ENCODE peak calls at places on chromosomes 2 and 18, in nine cellular contexts. S is HCT116; X is cardiac muscle cell; J is iPS DF 6.9; I is kidney epithelial cell; R is testis; P is K562; K is GM23248; Q is naive thymus-derived CD4-positive, alpha-beta T cell. A is an unnamed sample. For H3K27me3, the result is how much of the 10 kb centered on the place peaks cover.

GRCh38 chr18:49843778-49844625 is 30.7 kb upstream of the ACAA2 start:
- DNase-seq in P (no peak), X (no peak), K (no peak), J (no peak), I (no peak), R (no peak), Q (no peak), S (no peak), A (peak)

GRCh38 chr18:50111398-50111797 is 83.5 kb downstream of the MYO5B start:
- DNase-seq in R (no peak), I (no peak), Q (no peak), X (no peak), P (no peak), J (no peak), K (no peak), S (no peak), A (no peak)

GRCh38 chr2:6724572-6725140 is 141.1 kb downstream of the CMPK2 start:
- DNase-seq in J (no peak), R (no peak), P (no peak), Q (no peak), X (no peak), K (no peak), I (no peak), S (no peak), A (no peak)

GRCh38 chr2:69380072-69380917 is 6.7 kb downstream of the GFPT1 start:
- DNase-seq in K (peak), R (no peak), I (no peak), Q (no peak), X (no peak), S (no peak), P (no peak), J (no peak), A (no peak)

GRCh38 chr2:205989291-205990071 is 96.5 kb downstream of the INO80D start:
- DNase-seq in X (no peak), I (peak), R (no peak), K (peak), Q (no peak), J (no peak), S (no peak), P (no peak), A (no peak)

GRCh38 chr18:43277164-43277600 is at the start of gene SYT4:
- DNase-seq in S (no peak), Q (no peak), I (peak), K (peak), R (peak), J (peak), P (no peak), X (peak), A (peak)

GRCh38 chr2:207530160-207531023 is 630 bp downstream of the CREB1 start:
- DNase-seq in Q (peak), J (no peak), I (no peak), P (peak), K (peak), R (peak), S (no peak), X (peak), A (peak)

GRCh38 chr2:71072492-71072891 is 4.0 kb downstream of the NAGK start:
- DNase-seq in R (no peak), P (no peak), J (no peak), X (no peak), Q (no peak), K (no peak), S (no peak), I (no peak), A (no peak)

GRCh38 chr2:53840580-53840979 is 19.2 kb downstream of the GPR75 start:
- DNase-seq in P (no peak), X (no peak), K (no peak), R (no peak), Q (no peak), S (no peak), I (no peak), J (no peak), A (no peak)

GRCh38 chr18:47530695-47531094 is 279.2 kb upstream of the SKOR2 start:
- DNase-seq in Q (no peak), I (no peak), X (no peak), R (no peak), J (no peak), P (no peak), S (no peak), K (no peak), A (no peak)

GRCh38 chr18:35728676-35729075 is 147.1 kb downstream of the GALNT1 start:
- DNase-seq in J (no peak), P (no peak), Q (no peak), K (no peak), R (no peak), X (no peak), S (no peak), I (no peak), A (no peak)

GRCh38 chr2:181025004-181025403 is 44.6 kb downstream of the UBE2E3 start:
- DNase-seq in I (no peak), S (no peak), X (peak), K (no peak), R (no peak), P (no peak), Q (no peak), J (no peak), A (no peak)

GRCh38 chr2:130836501-130837174 is at the start of gene ARHGEF4:
- DNase-seq in X (peak), J (no peak), R (peak), S (peak), K (peak), P (peak), I (no peak), Q (no peak), A (peak)

GRCh38 chr18:49225160-49225559 is 235.3 kb downstream of the DYM start:
- DNase-seq in X (no peak), J (no peak), S (no peak), I (no peak), R (no peak), P (no peak), Q (no peak), K (peak), A (no peak)

GRCh38 chr2:106065268-106065982 is 128.7 kb downstream of the UXS1 start:
- DNase-seq in I (no peak), K (no peak), R (peak), J (no peak), S (no peak), P (no peak), X (peak), Q (peak), A (peak)

GRCh38 chr2:188664391-188664790 is 309.8 kb upstream of the COL3A1 start:
- DNase-seq in S (no peak), I (no peak), Q (no peak), X (no peak), K (no peak), P (no peak), J (no peak), R (no peak), A (no peak)

GRCh38 chr2:59174536-59175243 is 933.6 kb upstream of the FANCL start:
- DNase-seq in K (no peak), S (no peak), I (no peak), J (no peak), Q (no peak), R (no peak), X (no peak), P (no peak), A (no peak)

GRCh38 chr2:98004613-98005012 is 8.9 kb upstream of the TMEM131 start:
- DNase-seq in S (no peak), J (no peak), K (no peak), P (no peak), R (no peak), I (no peak), X (no peak), Q (no peak), A (no peak)

GRCh38 chr18:51890762-51891161 is 449.2 kb upstream of the DCC start:
- DNase-seq in K (peak), S (no peak), P (no peak), X (no peak), Q (no peak), I (peak), R (no peak), J (no peak), A (no peak)

GRCh38 chr18:24544141-24544498 is 83.7 kb downstream of the HRH4 start:
- DNase-seq in K (peak), R (no peak), X (peak), S (peak), Q (no peak), J (no peak), I (no peak), P (peak), A (peak)

GRCh38 chr2:29398384-29399237 is 283.4 kb downstream of the CLIP4 start:
- DNase-seq in J (no peak), R (peak), I (no peak), K (peak), S (no peak), P (no peak), X (peak), Q (no peak), A (peak)

GRCh38 chr2:105557021-105557420 is 158.2 kb upstream of the FHL2 start:
- DNase-seq in J (no peak), Q (no peak), X (no peak), I (no peak), K (no peak), P (no peak), R (peak), S (no peak), A (no peak)

GRCh38 chr18:48360376-48361021 is 48.7 kb downstream of the ZBTB7C start:
- DNase-seq in S (no peak), J (no peak), X (no peak), P (no peak), R (no peak), I (no peak), Q (no peak), K (no peak), A (no peak)

GRCh38 chr2:85481818-85482777 is 56.9 kb upstream of the MAT2A start:
- DNase-seq in K (no peak), I (no peak), Q (no peak), P (no peak), J (no peak), X (no peak), S (no peak), R (no peak), A (no peak)

GRCh38 chr18:55402731-55403405 is 185.1 kb downstream of the TCF4 start:
- DNase-seq in S (no peak), K (peak), P (no peak), I (no peak), J (no peak), X (no peak), Q (no peak), R (no peak), A (no peak)

GRCh38 chr2:96870631-96871255 is 863 bp upstream of the SEMA4C start:
- DNase-seq in R (peak), S (no peak), J (no peak), X (peak), I (no peak), Q (peak), P (peak), K (peak), A (no peak)

GRCh38 chr18:37161491-37161890 is 332.6 kb downstream of the KIAA1328 start:
- DNase-seq in K (no peak), P (no peak), R (no peak), J (no peak), I (no peak), X (no peak), S (no peak), Q (no peak), A (no peak)

GRCh38 chr2:113219889-113220641 is 46.3 kb downstream of the PSD4 start:
- DNase-seq in J (no peak), X (no peak), S (peak), Q (no peak), I (no peak), P (peak), K (peak), R (peak), A (no peak)

DNA sequence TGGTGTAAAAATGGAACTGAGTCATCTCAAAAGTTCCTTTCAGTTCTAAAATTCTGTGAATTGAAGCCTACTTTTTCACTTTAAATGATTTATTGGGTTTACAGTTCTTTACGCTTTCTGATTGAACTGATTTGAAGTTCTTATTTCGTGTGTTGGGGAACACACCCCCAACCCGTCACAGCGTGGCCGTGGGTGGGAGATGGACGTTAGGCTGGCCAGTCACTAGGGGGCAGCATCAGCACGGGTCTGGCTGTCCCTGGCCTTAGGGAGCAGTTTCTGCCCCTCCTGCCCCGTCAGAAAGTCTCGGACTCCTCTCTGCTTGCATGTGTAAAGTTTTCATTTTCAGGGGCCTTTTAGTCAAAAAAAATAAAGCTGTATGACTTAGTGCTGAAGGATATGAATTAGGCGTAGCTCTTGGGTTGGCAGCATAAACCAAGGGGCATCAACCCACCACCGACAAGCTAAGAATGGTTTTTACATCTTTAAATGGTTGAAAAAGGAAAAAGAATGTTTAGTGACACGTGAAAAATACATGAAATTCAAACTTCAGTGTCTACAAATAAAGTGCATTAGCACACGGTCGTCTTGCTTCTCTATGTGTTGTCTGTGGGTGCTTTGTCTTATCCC is 63.4 kb downstream of the ZCCHC2 start:
- DNase-seq in K (peak), J (peak), S (peak), Q (no peak), R (peak), I (peak), X (peak), P (peak), A (peak)
- H3K4me3 ChIP-seq in K (peak), J (no peak), S (no peak), Q (no peak), R (no peak), I (no peak), X (no peak), P (no peak), A (no peak)

GRCh38 chr2:1947316-1947715 is 203.0 kb upstream of the PXDN start:
- DNase-seq in I (no peak), P (no peak), Q (no peak), K (no peak), J (no peak), S (no peak), X (no peak), R (no peak), A (no peak)

GRCh38 chr2:1942146-1942545 is 197.8 kb upstream of the PXDN start:
- DNase-seq in S (no peak), Q (no peak), K (no peak), J (no peak), I (no peak), R (no peak), P (no peak), X (no peak), A (no peak)

GRCh38 chr2:1944986-1945385 is 200.7 kb upstream of the PXDN start:
- DNase-seq in J (no peak), I (no peak), X (no peak), P (no peak), K (no peak), R (no peak), Q (no peak), S (no peak), A (no peak)

GRCh38 chr2:1942836-1943360 is 198.6 kb upstream of the PXDN start:
- DNase-seq in R (no peak), K (no peak), P (no peak), I (no peak), X (no peak), S (no peak), Q (no peak), J (no peak), A (no peak)

GRCh38 chr2:1945837-1946236 is 201.5 kb upstream of the PXDN start:
- DNase-seq in J (no peak), X (no peak), R (no peak), K (no peak), I (no peak), S (no peak), P (no peak), Q (no peak), A (no peak)
- H3K27me3 ChIP-seq in J (under half), X (under half), R (under half), K (under half), I (under half), S (under half), P (under half), Q (under half), A (under half)

DNA sequence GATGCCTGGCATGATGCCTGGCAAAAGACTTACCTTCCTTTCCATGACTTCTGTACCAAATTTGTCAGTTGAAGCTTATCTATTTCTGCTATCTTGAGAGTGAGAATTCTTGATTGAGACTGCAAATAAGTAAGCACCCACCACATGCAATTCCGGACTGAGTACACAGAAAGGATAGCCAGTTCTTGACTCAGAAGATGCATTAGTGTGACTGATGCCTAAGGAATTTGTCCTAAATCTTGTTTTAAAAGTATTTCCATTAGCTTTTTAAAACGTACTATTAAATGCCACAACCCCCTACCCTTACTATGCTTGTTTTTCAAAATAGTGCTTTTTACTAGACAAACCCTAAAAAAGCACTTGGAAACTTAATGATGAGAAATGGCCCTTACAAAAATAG is 545 bp downstream of the MPP4 start:
- DNase-seq in K (peak), Q (no peak), X (no peak), R (no peak), P (no peak), S (no peak), J (no peak), I (peak), A (no peak)
- H3K4me3 ChIP-seq in K (peak), Q (no peak), X (no peak), R (no peak), P (no peak), S (no peak), J (no peak), I (no peak), A (no peak)

DNA sequence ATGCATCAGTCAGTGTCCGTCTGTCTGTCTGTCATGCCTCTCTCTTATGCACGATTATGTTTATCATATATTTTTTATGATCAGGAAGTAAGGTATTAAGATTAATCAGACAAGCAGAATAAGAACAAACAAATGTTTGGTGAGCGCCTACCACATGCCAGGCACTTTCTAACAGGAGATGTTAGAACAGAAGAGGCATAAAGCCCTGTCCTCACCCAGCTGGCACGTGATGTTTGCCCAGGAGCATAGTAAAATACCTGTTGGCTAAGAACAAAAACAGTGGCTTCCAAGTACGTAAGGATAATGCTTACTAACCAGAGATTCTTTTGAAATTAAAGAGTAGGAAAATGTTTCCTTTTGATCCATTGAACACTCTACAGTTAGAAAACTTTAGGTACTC is 380.2 kb upstream of the RAB12 start:
- DNase-seq in K (no peak), I (no peak), Q (no peak), S (no peak), R (no peak), J (no peak), X (no peak), P (no peak), A (no peak)
- H3K27me3 ChIP-seq in K (under half), I (under half), Q (under half), S (under half), R (under half), J (under half), X (under half), P (under half), A (under half)

DNA sequence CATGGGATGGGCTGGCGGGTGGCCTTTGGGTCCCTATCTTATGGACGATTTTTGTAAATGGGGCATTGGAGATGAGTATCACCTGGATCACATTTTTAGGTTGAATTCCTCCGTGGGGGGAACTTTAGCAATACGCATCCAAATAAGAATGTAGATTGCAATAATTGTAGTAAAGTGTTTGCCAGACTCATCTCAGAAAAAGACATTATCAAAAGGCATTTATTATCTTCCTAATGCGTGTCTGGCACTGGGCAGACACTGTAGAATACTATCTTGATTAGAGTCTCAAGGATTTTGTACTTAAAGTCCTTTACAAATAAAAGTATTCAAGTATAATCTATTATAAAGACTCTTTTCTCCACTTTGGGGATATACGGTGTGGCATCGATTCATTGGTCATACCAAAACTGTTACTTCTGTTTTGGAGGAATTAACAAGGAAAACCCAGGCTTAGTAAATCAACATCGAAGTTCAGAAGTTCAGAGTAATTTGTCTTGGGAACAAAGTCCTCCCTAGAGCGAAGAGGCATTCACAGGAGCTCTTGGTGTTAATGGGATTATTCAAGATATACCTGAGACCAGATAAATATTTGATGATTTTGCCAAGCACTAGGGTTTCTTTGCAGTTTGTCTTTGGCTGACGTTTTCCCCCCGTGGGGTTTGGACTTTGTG is 568 bp upstream of the ACKR3 start:
- DNase-seq in S (no peak), R (no peak), Q (no peak), P (no peak), J (no peak), K (no peak), I (no peak), X (no peak), A (no peak)
- H3K4me3 ChIP-seq in S (no peak), R (peak), Q (peak), P (no peak), J (no peak), K (peak), I (no peak), X (peak), A (no peak)

DNA sequence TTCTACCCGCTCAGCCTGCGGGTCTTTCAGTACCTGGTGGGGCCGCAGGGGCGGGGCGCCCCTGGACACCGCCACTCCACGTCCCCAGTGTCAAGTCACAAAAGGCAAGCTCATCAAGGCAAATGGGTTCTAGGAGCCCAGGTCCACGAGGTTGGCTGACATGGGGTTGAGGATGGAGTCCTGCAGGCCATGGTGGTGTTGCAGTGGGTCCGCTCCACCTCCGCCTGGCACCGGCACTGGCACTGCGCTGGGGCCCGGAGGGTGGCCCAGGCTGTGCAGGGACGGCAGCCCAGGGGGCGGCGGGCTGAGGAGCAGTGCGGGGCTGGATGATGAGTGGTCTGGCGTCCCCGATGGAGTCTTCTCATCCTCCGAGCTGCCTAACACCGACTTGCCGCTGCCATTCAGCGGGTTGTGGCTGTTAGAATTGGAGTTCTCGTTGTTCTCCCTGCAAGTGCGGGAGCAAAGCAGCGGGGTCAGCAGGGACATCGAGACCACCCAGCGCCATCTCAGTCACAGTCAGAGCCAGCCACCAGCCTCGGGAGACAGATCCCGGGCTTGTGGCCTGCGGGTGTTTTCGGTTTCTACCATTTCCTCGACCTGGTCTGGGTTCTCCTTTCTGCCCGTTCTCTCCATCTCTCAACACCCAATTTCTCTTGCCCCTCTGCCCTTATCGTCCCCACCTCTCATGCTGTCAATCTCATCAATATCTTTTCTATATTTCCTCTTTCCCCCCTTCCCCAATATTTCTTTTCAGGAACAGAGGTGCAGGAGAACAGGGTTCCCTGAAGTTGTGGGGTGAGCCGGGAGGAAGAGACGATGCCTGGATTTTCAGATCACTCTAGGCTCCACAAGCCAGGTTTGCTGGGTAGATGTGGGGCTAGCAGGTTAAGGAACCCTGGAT is 3.0 kb downstream of the SIX2 start:
- DNase-seq in K (no peak), Q (no peak), P (no peak), S (no peak), J (no peak), X (no peak), R (no peak), I (no peak), A (peak)
- H3K27me3 ChIP-seq in K (under half), Q (under half), P (half or more), S (under half), J (half or more), X (half or more), R (under half), I (half or more), A (half or more)